ENCODE peak calls at places on chromosomes 12 and 14, in nine cellular contexts. E is stimulated activated CD8-positive, alpha-beta memory T cell treated with anti-CD3 and anti-CD28 coated beads, Interleukin-15, amount 100 ng/mL, for 4 hours; Q is colonic mucosa; V is cardiac septum; F is lower lobe of right lung; C is T-helper 1 cell; S is heart right ventricle; P is psoas muscle; T is NCI-H774. U is an unnamed sample.

GRCh38 chr12:79402626-79403025 is 288.1 kb downstream of the PAWR start:
- DNase-seq in E (no peak), Q (no peak), V (no peak), F (no peak), C (no peak), S (no peak), P (no peak), T (no peak), U (peak)

GRCh38 chr14:71438684-71439083 is 493.5 kb upstream of the RGS6 start:
- DNase-seq in E (no peak), Q (no peak), V (no peak), F (no peak), C (no peak), S (no peak), P (no peak), T (no peak), U (no peak)

GRCh38 chr12:76678992-76679391 is 84.9 kb upstream of the ZDHHC17 start:
- DNase-seq in E (no peak), Q (no peak), V (no peak), F (no peak), C (no peak), S (no peak), P (no peak), T (no peak), U (no peak)

GRCh38 chr12:16330554-16330953 is 16.9 kb upstream of the MGST1 start:
- DNase-seq in E (no peak), Q (no peak), V (no peak), F (no peak), C (no peak), S (no peak), P (no peak), T (peak), U (no peak)

GRCh38 chr14:92726135-92726932 is 22.1 kb downstream of the LGMN start:
- DNase-seq in E (no peak), Q (peak), V (peak), F (peak), C (peak), S (peak), P (peak), T (no peak), U (peak)

GRCh38 chr12:34396006-34396860 is 373.9 kb downstream of the ALG10 start:
- DNase-seq in E (no peak), Q (peak), V (peak), F (peak), C (no peak), S (no peak), P (peak), T (no peak), U (no peak)

GRCh38 chr14:73237219-73237785 is at the start of gene PAPLN:
- DNase-seq in E (no peak), Q (peak), V (no peak), F (no peak), C (no peak), S (no peak), P (peak), T (no peak), U (peak)

GRCh38 chr12:19298837-19299605 is 140.3 kb upstream of the AEBP2 start:
- DNase-seq in E (no peak), Q (no peak), V (no peak), F (no peak), C (no peak), S (no peak), P (no peak), T (no peak), U (peak)

GRCh38 chr12:29131539-29131938 is 17.5 kb upstream of the FAR2 start:
- DNase-seq in E (no peak), Q (no peak), V (no peak), F (no peak), C (no peak), S (no peak), P (no peak), T (no peak), U (peak)

GRCh38 chr14:67532998-67533753 is at the start of gene PLEKHH1:
- DNase-seq in E (no peak), Q (peak), V (peak), F (peak), C (peak), S (peak), P (peak), T (peak), U (peak)

GRCh38 chr14:92495041-92495440 is 18.5 kb upstream of the RIN3 start:
- DNase-seq in E (no peak), Q (no peak), V (no peak), F (no peak), C (no peak), S (peak), P (no peak), T (no peak), U (peak)

GRCh38 chr12:121114019-121114639 is 18.5 kb upstream of the P2RX7 start:
- DNase-seq in E (no peak), Q (no peak), V (no peak), F (no peak), C (no peak), S (no peak), P (no peak), T (no peak), U (no peak)

GRCh38 chr14:73785336-73785833 is 66.2 kb upstream of the PTGR2 start:
- DNase-seq in E (no peak), Q (peak), V (no peak), F (no peak), C (no peak), S (peak), P (no peak), T (no peak), U (peak)

GRCh38 chr12:76506149-76506548 is 53.4 kb downstream of the OSBPL8 start:
- DNase-seq in E (no peak), Q (no peak), V (no peak), F (no peak), C (no peak), S (no peak), P (no peak), T (no peak), U (no peak)

GRCh38 chr12:26287666-26288408 is 92.5 kb downstream of the SSPN start:
- DNase-seq in E (no peak), Q (no peak), V (no peak), F (no peak), C (no peak), S (peak), P (peak), T (no peak), U (peak)

GRCh38 chr12:6647083-6647604 is at the start of gene ACRBP:
- DNase-seq in E (no peak), Q (peak), V (peak), F (peak), C (peak), S (peak), P (peak), T (peak), U (peak)

GRCh38 chr12:129193263-129193871 is 340.1 kb downstream of the GLT1D1 start:
- DNase-seq in E (no peak), Q (peak), V (no peak), F (no peak), C (no peak), S (no peak), P (no peak), T (no peak), U (peak)

GRCh38 chr12:15899282-15899870 is 11.8 kb upstream of the DERA start:
- DNase-seq in E (no peak), Q (no peak), V (no peak), F (no peak), C (no peak), S (no peak), P (no peak), T (peak), U (no peak)